ENCODE peak calls at places on chromosomes 2 and 18, in five cellular contexts. P, N, F, Z and X are unnamed samples.
A peak's percentile ranks its signal among the peaks of the same experiment; 100 is the strongest.

GRCh38 chr18:14086459-14087231 is 45.6 kb downstream of the ZNF519 start:
- DNase-seq in N (peak; percentile 53), Z (peak; percentile 19), F (peak; percentile 29), P (no peak), X (no peak)

GRCh38 chr2:45276914-45277313 is 267.7 kb upstream of the SIX2 start:
- DNase-seq in N (peak; percentile 33), Z (peak; percentile 59), P (no peak), F (no peak), X (no peak)

GRCh38 chr18:8484951-8485350 is 124.3 kb upstream of the RAB12 start:
- DNase-seq in F (no peak), P (no peak), Z (no peak), N (no peak), X (no peak)

GRCh38 chr2:95063401-95063958 is 38.0 kb downstream of the MAL start:
- DNase-seq in F (no peak), P (no peak), Z (no peak), N (no peak), X (no peak)

GRCh38 chr2:24021122-24021998 is 11.5 kb downstream of the MFSD2B start:
- DNase-seq in P (no peak), N (no peak), F (peak; percentile 96), Z (no peak), X (no peak)

GRCh38 chr2:216057688-216058193 is 23.9 kb downstream of the PECR start:
- DNase-seq in Z (peak; percentile 96), N (peak; percentile 55), P (peak; percentile 53), F (peak; percentile 67), X (no peak)

GRCh38 chr2:170238776-170239175 is 60.8 kb downstream of the MYO3B start:
- DNase-seq in Z (no peak), P (no peak), N (no peak), F (no peak), X (no peak)

GRCh38 chr2:29343830-29344229 is 228.6 kb downstream of the CLIP4 start:
- DNase-seq in F (peak; percentile 9), Z (no peak), P (no peak), N (no peak), X (no peak)

GRCh38 chr2:168060956-168061750 is 186.2 kb downstream of the STK39 start:
- DNase-seq in N (peak; percentile 66), Z (peak; percentile 37), F (peak; percentile 39), P (no peak), X (no peak)

GRCh38 chr2:37742286-37742685 is 70.8 kb upstream of the CDC42EP3 start:
- DNase-seq in N (peak; percentile 30), P (no peak), F (no peak), Z (peak; percentile 67), X (no peak)

GRCh38 chr2:119463990-119464389 is 32.3 kb downstream of the TMEM37 start:
- DNase-seq in Z (no peak), N (no peak), F (no peak), P (no peak), X (no peak)

GRCh38 chr2:25492726-25493125 is 151.0 kb upstream of the DNMT3A start:
- DNase-seq in N (no peak), P (no peak), F (no peak), Z (no peak), X (no peak)

GRCh38 chr2:241271641-241272297 is 43.7 kb downstream of the HDLBP start:
- DNase-seq in P (peak; percentile 91), N (peak; percentile 81), F (peak; percentile 83), Z (peak; percentile 82), X (peak; percentile 93)

GRCh38 chr18:21303445-21303844 is 61.4 kb downstream of the GREB1L start:
- DNase-seq in N (no peak), F (no peak), Z (no peak), P (no peak), X (no peak)

GRCh38 chr2:47344890-47345583 is 57.9 kb upstream of the MSH2 start:
- DNase-seq in Z (peak; percentile 88), P (peak; percentile 88), N (peak; percentile 12), F (peak; percentile 55), X (no peak)

GRCh38 chr2:3154146-3154545 is 223.5 kb downstream of the EIPR1 start:
- DNase-seq in N (no peak), P (no peak), F (no peak), Z (no peak), X (no peak)

DNA sequence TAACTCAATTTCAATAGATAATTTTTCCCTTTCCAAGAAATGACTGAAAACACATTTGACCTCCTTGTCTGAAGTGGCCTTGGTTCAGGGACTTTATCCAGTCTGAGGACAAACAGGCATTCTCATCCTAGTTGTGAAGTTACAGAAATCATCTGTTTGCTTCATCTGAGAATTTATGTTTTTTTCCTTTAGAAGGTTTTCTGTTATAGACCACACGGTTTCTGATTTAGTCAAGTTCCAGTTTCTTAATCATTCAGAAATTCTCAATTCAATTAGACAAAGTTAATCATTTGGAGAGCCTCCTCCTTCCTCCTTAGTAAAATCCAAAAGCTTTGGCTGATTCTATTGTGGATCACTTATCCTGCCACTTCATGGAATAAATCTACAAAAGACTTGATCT is 60.9 kb downstream of the ICOS start:
- DNase-seq in F (no peak), N (no peak), P (no peak), Z (no peak), X (no peak)
- H3K4me3 ChIP-seq in F (no peak overlapping the region), N (no peak overlapping the region), P (no peak overlapping the region), Z (no peak overlapping the region), X (no peak overlapping the region)

GRCh38 chr2:227164745-227165350 is 424 bp downstream of the COL4A3 start:
- DNase-seq in F (peak; percentile 23), N (no peak), Z (no peak), P (peak; percentile 44), X (no peak)

GRCh38 chr2:227163445-227163997 is 484 bp downstream of the COL4A4 start:
- DNase-seq in N (no peak), F (no peak), Z (no peak), P (peak; percentile 40), X (no peak)

GRCh38 chr2:227161947-227162346 is 2.1 kb downstream of the COL4A4 start:
- DNase-seq in N (peak; percentile 30), F (no peak), Z (no peak), P (no peak), X (no peak)

GRCh38 chr2:227160164-227160563 is 3.8 kb downstream of the COL4A4 start:
- DNase-seq in Z (no peak), F (no peak), P (no peak), N (no peak), X (no peak)

GRCh38 chr2:227163998-227164744 is at the start of the genes COL4A3 and COL4A4:
- DNase-seq in F (peak; percentile 36), N (peak; percentile 23), Z (peak; percentile 14), P (peak; percentile 73), X (no peak)
- TF ChIP-seq CTCF in F (no peak), N (no peak), Z (no peak), P (no peak), X (no peak)

GRCh38 chr2:99067871-99068270 is 73.6 kb upstream of the C2orf15 start:
- DNase-seq in N (no peak), F (no peak), P (no peak), Z (no peak), X (no peak)

GRCh38 chr2:99066602-99067001 is 74.9 kb upstream of the C2orf15 start:
- DNase-seq in F (peak; percentile 58), Z (peak; percentile 51), P (no peak), N (peak; percentile 43), X (no peak)

GRCh38 chr2:99066075-99066557 is 75.4 kb upstream of the C2orf15 start:
- DNase-seq in N (peak; percentile 73), Z (peak; percentile 36), F (peak; percentile 70), P (no peak), X (no peak)
- H3K4me3 ChIP-seq in N (no peak overlapping the region), Z (no peak overlapping the region), F (no peak overlapping the region), P (no peak overlapping the region), X (no peak overlapping the region)

GRCh38 chr18:40529478-40529877 is 1425.6 kb upstream of the PIK3C3 start:
- DNase-seq in F (peak; percentile 57), Z (peak; percentile 35), N (peak; percentile 14), P (no peak), X (no peak)
- TF ChIP-seq CTCF in F (peak; percentile 41), Z (peak; percentile 17), N (no peak), P (no peak), X (no peak)